ENCODE peak calls at places on chromosomes 7 and 10, in seven cellular contexts. K is D341Med, Q is hypothalamus, H is colonic mucosa, M is EL, W is frontal cortex, T is midbrain. L is an unnamed sample.
A peak's percentile ranks its signal among the peaks of the same experiment; 100 is the strongest.

GRCh38 chr10:33126118-33126517 is 168.1 kb upstream of the ITGB1 start:
- DNase-seq in K (no peak), Q (no peak), H (no peak), M (peak; percentile 41), W (peak; percentile 11), T (no peak), L (no peak)

GRCh38 chr7:27547401-27547800 is 115.3 kb downstream of the HIBADH start:
- DNase-seq in K (no peak), Q (no peak), H (no peak), M (peak; percentile 22), W (no peak), T (no peak), L (no peak)

GRCh38 chr7:46391215-46391614 is 470.1 kb upstream of the IGFBP3 start:
- DNase-seq in K (no peak), Q (no peak), H (no peak), M (no peak), W (no peak), T (no peak), L (no peak)

GRCh38 chr10:420154-421121 is 269.0 kb downstream of the DIP2C start:
- DNase-seq in K (no peak), Q (no peak), H (no peak), M (no peak), W (no peak), T (no peak), L (no peak)

GRCh38 chr10:122461729-122462532 is 578 bp downstream of the HTRA1 start:
- DNase-seq in K (peak; percentile 59), Q (no peak), H (no peak), M (no peak), W (no peak), T (no peak), L (peak; percentile 52)

GRCh38 chr10:28291881-28292297 is 11.0 kb downstream of the MPP7 start:
- DNase-seq in K (no peak), Q (no peak), H (no peak), M (peak; percentile 84), W (no peak), T (no peak), L (no peak)

GRCh38 chr7:11792122-11792521 is 39.9 kb downstream of the THSD7A start:
- DNase-seq in K (no peak), Q (no peak), H (no peak), M (no peak), W (no peak), T (no peak), L (no peak)

GRCh38 chr7:92402920-92403759 is 44.1 kb upstream of the GATAD1 start:
- DNase-seq in K (no peak), Q (no peak), H (no peak), M (peak; percentile 19), W (no peak), T (no peak), L (no peak)

GRCh38 chr7:11328309-11328708 is 354.6 kb downstream of the PHF14 start:
- DNase-seq in K (no peak), Q (no peak), H (no peak), M (peak; percentile 5), W (no peak), T (no peak), L (no peak)

GRCh38 chr7:101900103-101900502 is 82.7 kb downstream of the CUX1 start:
- DNase-seq in K (peak; percentile 54), Q (peak; percentile 29), H (no peak), M (no peak), W (no peak), T (peak; percentile 48), L (no peak)

GRCh38 chr10:10489765-10490164 is 527.9 kb upstream of the CELF2 start:
- DNase-seq in K (no peak), Q (no peak), H (no peak), M (no peak), W (no peak), T (no peak), L (no peak)

GRCh38 chr7:18128846-18129245 is 101.2 kb upstream of the PRPS1L1 start:
- DNase-seq in K (no peak), Q (no peak), H (no peak), M (no peak), W (no peak), T (no peak), L (no peak)

GRCh38 chr10:119737827-119738226 is 12.0 kb downstream of the INPP5F start:
- DNase-seq in K (no peak), Q (no peak), H (peak; percentile 40), M (peak; percentile 86), W (no peak), T (no peak), L (no peak)

GRCh38 chr7:108331971-108332370 is 124.3 kb downstream of the NRCAM start:
- DNase-seq in K (no peak), Q (no peak), H (no peak), M (no peak), W (no peak), T (no peak), L (no peak)

GRCh38 chr7:36037121-36037662 is 115.9 kb upstream of the EEPD1 start:
- DNase-seq in K (no peak), Q (peak; percentile 76), H (peak; percentile 34), M (peak; percentile 92), W (peak; percentile 34), T (peak; percentile 61), L (no peak)

GRCh38 chr10:29623797-29624196 is 11.0 kb downstream of the SVIL start:
- DNase-seq in K (no peak), Q (no peak), H (no peak), M (no peak), W (no peak), T (no peak), L (no peak)

GRCh38 chr7:127888411-127888810 is 142.8 kb downstream of the LRRC4 start:
- DNase-seq in K (no peak), Q (no peak), H (no peak), M (no peak), W (no peak), T (no peak), L (no peak)

GRCh38 chr10:24556746-24557742 is 166.6 kb downstream of the ARHGAP21 start:
- DNase-seq in K (peak; percentile 57), Q (no peak), H (peak; percentile 35), M (peak; percentile 59), W (peak; percentile 49), T (peak; percentile 32), L (no peak)

GRCh38 chr10:46028584-46029570 is 1.5 kb downstream of the NCOA4 start:
- DNase-seq in K (peak; percentile 50), Q (peak; percentile 4), H (peak; percentile 56), M (peak; percentile 64), W (peak; percentile 29), T (peak; percentile 21), L (no peak)

GRCh38 chr10:5882961-5883360 is 6.7 kb downstream of the ANKRD16 start:
- DNase-seq in K (no peak), Q (no peak), H (no peak), M (no peak), W (no peak), T (no peak), L (no peak)

GRCh38 chr10:118047363-118047719 is 600 bp upstream of the RAB11FIP2 start:
- DNase-seq in K (no peak), Q (no peak), H (peak; percentile 39), M (no peak), W (no peak), T (no peak), L (peak; percentile 8)

GRCh38 chr7:44965441-44965903 is 13.3 kb downstream of the MYO1G start:
- DNase-seq in K (peak; percentile 34), Q (no peak), H (no peak), M (no peak), W (no peak), T (no peak), L (no peak)

GRCh38 chr7:50449501-50449880 is 659 bp downstream of the FIGNL1 start:
- DNase-seq in K (no peak), Q (no peak), H (no peak), M (no peak), W (no peak), T (no peak), L (no peak)

GRCh38 chr10:5547934-5548660 is 23.3 kb downstream of the CALML3 start:
- DNase-seq in K (no peak), Q (no peak), H (peak; percentile 73), M (peak; percentile 45), W (no peak), T (no peak), L (peak; percentile 17)

GRCh38 chr7:158442260-158442659 is 145.4 kb downstream of the PTPRN2 start:
- DNase-seq in K (no peak), Q (no peak), H (no peak), M (no peak), W (no peak), T (no peak), L (no peak)

GRCh38 chr10:102621418-102622325 is 22.6 kb upstream of the TRIM8 start:
- DNase-seq in K (no peak), Q (no peak), H (no peak), M (no peak), W (no peak), T (peak; percentile 57), L (no peak)

GRCh38 chr7:57205000-57205399 is 72.8 kb upstream of the ZNF479 start:
- DNase-seq in K (no peak), Q (no peak), H (no peak), M (no peak), W (no peak), T (no peak), L (no peak)

GRCh38 chr7:102291056-102291915 is 4.6 kb downstream of the SH2B2 start:
- DNase-seq in K (no peak), Q (no peak), H (no peak), M (no peak), W (no peak), T (no peak), L (no peak)

GRCh38 chr7:150668472-150668911 is 17.0 kb upstream of the GIMAP2 start:
- DNase-seq in K (no peak), Q (no peak), H (no peak), M (no peak), W (no peak), T (no peak), L (no peak)

GRCh38 chr7:127189885-127190284 is 62.9 kb downstream of the GRM8 start:
- DNase-seq in K (no peak), Q (peak; percentile 13), H (no peak), M (no peak), W (no peak), T (no peak), L (no peak)

GRCh38 chr7:137682596-137682995 is 164.2 kb downstream of the DGKI start:
- DNase-seq in K (no peak), Q (no peak), H (no peak), M (peak; percentile 83), W (no peak), T (no peak), L (no peak)

GRCh38 chr10:51960494-51960895 is 261.1 kb upstream of the CSTF2T start:
- DNase-seq in K (peak; percentile 51), Q (peak; percentile 1), H (no peak), M (peak; percentile 38), W (peak; percentile 22), T (peak; percentile 57), L (no peak)

GRCh38 chr7:79979437-79979836 is 155.2 kb upstream of the GNAI1 start:
- DNase-seq in K (no peak), Q (no peak), H (no peak), M (peak; percentile 62), W (no peak), T (no peak), L (no peak)

GRCh38 chr10:119525116-119525515 is 17.4 kb downstream of the RGS10 start:
- DNase-seq in K (no peak), Q (no peak), H (no peak), M (no peak), W (no peak), T (no peak), L (no peak)

GRCh38 chr10:132479024-132479602 is 58.5 kb upstream of the INPP5A start:
- DNase-seq in K (no peak), Q (no peak), H (no peak), M (peak; percentile 48), W (no peak), T (no peak), L (peak; percentile 31)

L was measured in ovary.